ENCODE peak calls at places on chromosomes 12 and 14, in seven cellular contexts. S, T, M, Q, V, B and L are unnamed samples.

GRCh38 chr12:65533177-65533883 is 254.8 kb downstream of the MSRB3 start:
- DNase-seq in S (peak), V (no peak), M (no peak), Q (no peak), T (no peak), B (no peak), L (no peak)

GRCh38 chr12:51281202-51281924 is 11.1 kb upstream of the SMAGP start:
- DNase-seq in V (no peak), B (no peak), M (no peak), T (no peak), S (peak), Q (no peak), L (no peak)

GRCh38 chr14:59282366-59282765 is 93.9 kb downstream of the DAAM1 start:
- DNase-seq in Q (no peak), V (no peak), M (no peak), S (peak), T (no peak), B (no peak), L (peak)

GRCh38 chr14:103061482-103061976 is 4.2 kb upstream of the CDC42BPB start:
- DNase-seq in T (no peak), B (no peak), M (no peak), V (no peak), S (no peak), Q (no peak), L (no peak)

GRCh38 chr12:30587782-30588181 is 107.9 kb downstream of the IPO8 start:
- DNase-seq in V (no peak), Q (no peak), S (no peak), B (no peak), M (no peak), T (no peak), L (no peak)

GRCh38 chr12:28500373-28501024 is 310.2 kb downstream of the CCDC91 start:
- DNase-seq in T (no peak), S (peak), B (no peak), Q (no peak), V (no peak), M (no peak), L (peak)

GRCh38 chr12:118188690-118189371 is 52.9 kb downstream of the PEBP1 start:
- DNase-seq in M (no peak), Q (no peak), V (no peak), T (peak), B (peak), S (peak), L (peak)

GRCh38 chr12:56657416-56658379 is 11.9 kb upstream of the ATP5F1B start:
- DNase-seq in S (no peak), M (no peak), T (no peak), B (no peak), V (no peak), Q (no peak), L (no peak)

GRCh38 chr12:31005256-31005943 is 68.3 kb upstream of the DDX11 start:
- DNase-seq in M (no peak), Q (no peak), V (no peak), S (no peak), B (peak), T (no peak), L (no peak)

GRCh38 chr14:31027847-31028246 is 1.7 kb upstream of the STRN3 start:
- DNase-seq in M (no peak), V (no peak), S (no peak), B (no peak), Q (no peak), T (no peak), L (no peak)

GRCh38 chr14:31026076-31026394 is at the start of gene STRN3:
- DNase-seq in M (no peak), V (no peak), S (no peak), T (no peak), Q (no peak), B (no peak), L (no peak)

GRCh38 chr14:31024577-31025334 is 693 bp upstream of the AP4S1 start:
- DNase-seq in M (no peak), S (peak), T (no peak), V (no peak), Q (no peak), B (no peak), L (peak)

GRCh38 chr14:31025335-31026075 is at the start of gene AP4S1:
- DNase-seq in T (peak), M (peak), S (no peak), V (peak), Q (peak), B (peak), L (peak)

GRCh38 chr14:31026395-31027096 is 367 bp upstream of the STRN3 start:
- DNase-seq in Q (peak), M (peak), B (peak), S (peak), V (peak), T (peak), L (peak)
- TF ChIP-seq POLR2A in Q (peak), M (no peak), B (peak), S (peak), V (peak), T (peak), L (peak)

GRCh38 chr12:46372131-46372851 is at the start of gene SLC38A2:
- DNase-seq in S (peak), M (peak), V (peak), T (peak), B (peak), Q (peak), L (peak)
- TF ChIP-seq POLR2A in S (peak), M (peak), V (peak), T (peak), B (peak), Q (peak), L (peak)

DNA sequence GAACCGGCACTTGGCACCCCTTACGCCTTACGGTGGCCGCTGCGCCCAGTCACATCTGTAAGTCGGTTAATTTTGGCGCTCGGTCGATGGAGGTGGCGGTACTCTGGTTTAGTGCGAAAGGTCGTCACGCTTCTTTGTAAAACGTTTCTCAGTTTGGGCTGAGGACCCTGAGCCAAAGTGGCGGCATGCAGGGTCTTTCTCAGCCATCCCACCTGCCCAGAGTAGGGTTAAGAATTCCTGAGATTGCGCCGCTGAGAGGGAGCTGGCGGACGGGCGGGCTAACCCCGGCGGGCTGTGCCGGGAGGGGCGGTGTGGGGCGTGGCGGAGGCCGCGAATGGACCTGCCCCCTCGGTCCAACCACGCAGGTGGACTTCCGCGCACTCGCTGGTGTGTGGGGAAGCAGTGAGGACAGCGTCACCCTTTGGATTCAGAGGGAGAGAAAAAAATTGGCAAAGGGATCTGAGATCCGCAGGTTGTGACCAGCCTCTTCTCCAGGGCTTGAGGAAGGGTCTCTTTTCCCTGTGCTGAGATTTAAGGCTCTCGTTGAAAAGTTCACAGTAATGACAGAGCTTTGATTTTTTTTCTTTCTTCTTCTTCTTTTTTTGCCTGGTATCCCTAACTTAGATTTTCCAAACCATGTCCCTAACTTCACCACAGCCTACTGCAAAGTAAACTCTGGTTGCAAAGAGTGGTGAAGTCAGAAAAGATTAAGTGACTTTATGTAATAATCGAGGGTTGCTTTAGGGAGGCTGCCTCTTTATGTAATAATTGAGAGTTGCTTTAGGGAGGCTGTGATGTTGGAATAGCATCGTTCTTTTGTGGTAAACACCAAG is 602 bp upstream of the FBXO33 start:
- DNase-seq in Q (peak), S (peak), V (peak), T (peak), B (peak), M (peak), L (peak)
- TF ChIP-seq POLR2A in Q (peak), S (no peak), V (peak), T (peak), B (no peak), M (peak), L (no peak)

GRCh38 chr12:121812320-121812871 is 8.6 kb downstream of the SETD1B start:
- DNase-seq in S (peak), T (peak), M (peak), V (no peak), Q (peak), B (peak), L (peak)
- TF ChIP-seq POLR2A in S (no peak), T (no peak), M (no peak), V (peak), Q (no peak), B (no peak), L (no peak)

GRCh38 chr14:57656853-57657252 is 163.2 kb upstream of the CCDC198 start:
- DNase-seq in Q (no peak), B (no peak), M (no peak), T (no peak), V (no peak), S (no peak), L (no peak)
- TF ChIP-seq POLR2A in Q (no peak), B (no peak), M (no peak), T (no peak), V (no peak), S (no peak), L (no peak)

GRCh38 chr12:84807249-84807648 is 105.3 kb downstream of the SLC6A15 start:
- DNase-seq in V (no peak), M (no peak), Q (no peak), B (no peak), T (no peak), S (peak), L (no peak)

GRCh38 chr12:84803661-84804060 is 108.9 kb downstream of the SLC6A15 start:
- DNase-seq in Q (no peak), M (no peak), V (no peak), B (no peak), T (no peak), S (no peak), L (no peak)

GRCh38 chr12:84805474-84805858 is 107.1 kb downstream of the SLC6A15 start:
- DNase-seq in B (no peak), S (no peak), M (no peak), V (no peak), Q (no peak), T (no peak), L (no peak)

DNA sequence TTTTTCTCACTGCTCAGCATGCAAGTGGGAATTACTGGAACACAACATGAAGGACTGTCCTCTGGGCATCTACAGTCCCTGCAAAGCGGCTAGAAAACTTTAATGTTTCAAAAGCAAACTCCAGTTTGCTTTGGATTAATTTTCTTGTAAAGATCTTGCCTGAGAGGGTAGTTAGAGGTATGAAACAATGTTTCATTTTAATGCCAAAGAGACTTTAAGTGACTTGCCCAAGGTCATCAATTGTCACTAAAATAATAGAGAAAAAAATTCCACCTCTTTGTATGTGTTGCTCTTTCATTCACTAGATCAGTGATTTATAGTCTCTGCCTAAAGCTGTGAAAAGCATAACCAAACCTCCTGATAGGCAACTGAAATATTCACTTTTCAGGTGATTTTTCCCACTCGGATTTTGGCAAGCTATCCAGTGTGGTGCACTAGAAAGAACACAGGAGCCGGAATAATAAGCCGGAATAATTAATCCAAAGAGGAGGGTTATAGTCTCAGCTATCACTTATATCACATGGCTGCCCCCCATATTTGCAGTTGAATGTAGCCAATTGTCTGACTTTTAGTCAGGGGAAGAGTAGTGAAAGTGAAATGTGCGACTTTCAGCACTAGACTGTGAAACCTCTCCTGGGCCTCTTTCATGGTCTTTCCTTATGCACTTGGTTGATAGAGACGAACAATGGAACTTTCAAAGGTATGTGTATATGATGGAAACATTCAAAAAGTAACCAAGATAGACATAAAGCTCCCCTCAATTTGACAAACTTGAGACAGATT is 107.7 kb downstream of the SLC6A15 start:
- DNase-seq in S (no peak), T (no peak), V (no peak), M (no peak), Q (no peak), B (no peak), L (no peak)
- TF ChIP-seq POLR2A in S (no peak), T (no peak), V (no peak), M (no peak), Q (no peak), B (no peak), L (no peak)

DNA sequence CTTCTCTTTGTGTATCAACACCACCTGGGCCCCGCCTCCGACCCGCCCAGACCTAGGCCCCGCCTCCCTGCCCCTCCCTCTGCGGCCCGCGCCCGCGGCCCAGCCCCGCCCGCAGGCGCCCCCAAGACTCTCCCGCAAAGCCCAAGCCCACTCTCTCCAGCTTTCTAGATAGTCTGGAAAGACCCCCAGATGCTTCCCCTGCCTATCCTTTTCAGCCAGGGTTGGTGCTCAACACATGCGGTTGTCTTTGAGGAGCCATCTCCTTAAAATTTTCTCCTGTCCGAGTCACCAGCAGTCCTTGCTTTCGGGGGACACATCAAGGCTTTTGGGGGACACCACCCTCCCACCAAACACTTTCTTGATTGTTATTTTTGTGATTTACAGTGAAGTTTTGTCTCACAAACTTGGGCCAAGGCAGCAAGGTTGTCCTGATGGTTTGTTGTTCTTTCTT is 304 bp upstream of the SLC38A2 start:
- DNase-seq in T (no peak), M (no peak), Q (no peak), V (no peak), S (no peak), B (no peak), L (no peak)
- TF ChIP-seq POLR2A in T (no peak), M (no peak), Q (no peak), V (no peak), S (no peak), B (no peak), L (peak)

GRCh38 chr12:389138-390096 is at the start of gene KDM5A:
- DNase-seq in T (peak), M (peak), S (peak), B (peak), V (peak), Q (peak), L (no peak)
- TF ChIP-seq POLR2A in T (peak), M (peak), S (peak), B (no peak), V (peak), Q (peak), L (peak)

GRCh38 chr12:12405882-12406281 is 49.0 kb downstream of the BORCS5 start:
- DNase-seq in M (peak), V (peak), B (peak), T (peak), S (no peak), Q (peak), L (no peak)
- TF ChIP-seq POLR2A in M (no peak), V (no peak), B (no peak), T (no peak), S (no peak), Q (no peak), L (no peak)

GRCh38 chr14:21103165-21103709 is 2.4 kb downstream of the TMEM253 start:
- DNase-seq in T (no peak), M (peak), B (no peak), S (no peak), Q (no peak), V (no peak), L (no peak)
- TF ChIP-seq POLR2A in T (no peak), M (no peak), B (no peak), S (no peak), Q (no peak), V (no peak), L (no peak)